ENCODE peak calls at places on chromosomes 5 and 9, in nine cellular contexts. One of them, this sample, is unnamed.

GRCh38 chr9:77846957-77847574 is 184.5 kb downstream of the GNAQ start:
- DNase-seq in prostate gland: no peak
- DNase-seq in CD4-positive, alpha-beta T cell: no peak
- DNase-seq in PC-3: peak
- DNase-seq in HCT116: no peak
- DNase-seq in CD8-positive, alpha-beta T cell: no peak
- DNase-seq in ACHN: no peak
- DNase-seq in posterior vena cava: no peak
- DNase-seq in HEK293T: no peak
- DNase-seq in this sample: peak

GRCh38 chr5:147388171-147388977 is 121.5 kb downstream of the DPYSL3 start:
- DNase-seq in CD8-positive, alpha-beta T cell: no peak
- DNase-seq in prostate gland: no peak
- DNase-seq in HCT116: no peak
- DNase-seq in CD4-positive, alpha-beta T cell: no peak
- DNase-seq in ACHN: no peak
- DNase-seq in PC-3: no peak
- DNase-seq in HEK293T: no peak
- DNase-seq in posterior vena cava: no peak
- DNase-seq in this sample: no peak

GRCh38 chr9:105510024-105510423 is 47.9 kb upstream of the FKTN start:
- DNase-seq in HCT116: no peak
- DNase-seq in HEK293T: no peak
- DNase-seq in ACHN: no peak
- DNase-seq in posterior vena cava: no peak
- DNase-seq in prostate gland: no peak
- DNase-seq in CD8-positive, alpha-beta T cell: no peak
- DNase-seq in CD4-positive, alpha-beta T cell: no peak
- DNase-seq in PC-3: no peak
- DNase-seq in this sample: no peak

GRCh38 chr9:114307323-114308250 is 15.3 kb upstream of the ORM1 start:
- DNase-seq in CD4-positive, alpha-beta T cell: no peak
- DNase-seq in posterior vena cava: peak
- DNase-seq in prostate gland: no peak
- DNase-seq in ACHN: no peak
- DNase-seq in PC-3: no peak
- DNase-seq in HCT116: no peak
- DNase-seq in CD8-positive, alpha-beta T cell: peak
- DNase-seq in HEK293T: no peak
- DNase-seq in this sample: no peak

GRCh38 chr9:123329329-123329955 is 26.6 kb upstream of the CRB2 start:
- DNase-seq in HEK293T: no peak
- DNase-seq in PC-3: peak
- DNase-seq in HCT116: no peak
- DNase-seq in posterior vena cava: no peak
- DNase-seq in prostate gland: peak
- DNase-seq in ACHN: no peak
- DNase-seq in CD8-positive, alpha-beta T cell: no peak
- DNase-seq in CD4-positive, alpha-beta T cell: no peak
- DNase-seq in this sample: no peak

GRCh38 chr5:67591491-67591890 is 394.9 kb upstream of the CD180 start:
- DNase-seq in ACHN: no peak
- DNase-seq in PC-3: no peak
- DNase-seq in CD4-positive, alpha-beta T cell: no peak
- DNase-seq in CD8-positive, alpha-beta T cell: no peak
- DNase-seq in prostate gland: no peak
- DNase-seq in HEK293T: no peak
- DNase-seq in posterior vena cava: no peak
- DNase-seq in HCT116: no peak
- DNase-seq in this sample: peak

GRCh38 chr9:94817291-94818195 is 91.0 kb downstream of the AOPEP start:
- DNase-seq in PC-3: no peak
- DNase-seq in HCT116: no peak
- DNase-seq in CD8-positive, alpha-beta T cell: no peak
- DNase-seq in CD4-positive, alpha-beta T cell: no peak
- DNase-seq in ACHN: no peak
- DNase-seq in prostate gland: peak
- DNase-seq in HEK293T: no peak
- DNase-seq in posterior vena cava: no peak
- DNase-seq in this sample: no peak

GRCh38 chr9:122179690-122180074 is 20.0 kb downstream of the MORN5 start:
- DNase-seq in PC-3: peak
- DNase-seq in CD4-positive, alpha-beta T cell: no peak
- DNase-seq in prostate gland: no peak
- DNase-seq in HEK293T: no peak
- DNase-seq in HCT116: peak
- DNase-seq in ACHN: no peak
- DNase-seq in CD8-positive, alpha-beta T cell: no peak
- DNase-seq in posterior vena cava: no peak
- DNase-seq in this sample: no peak

GRCh38 chr9:137975936-137976565 is 98.5 kb downstream of the CACNA1B start:
- DNase-seq in HCT116: no peak
- DNase-seq in PC-3: no peak
- DNase-seq in CD8-positive, alpha-beta T cell: no peak
- DNase-seq in HEK293T: no peak
- DNase-seq in CD4-positive, alpha-beta T cell: no peak
- DNase-seq in ACHN: no peak
- DNase-seq in prostate gland: no peak
- DNase-seq in posterior vena cava: peak
- DNase-seq in this sample: no peak

GRCh38 chr9:16103613-16104012 is 550.8 kb downstream of the CCDC171 start:
- DNase-seq in CD8-positive, alpha-beta T cell: no peak
- DNase-seq in PC-3: no peak
- DNase-seq in ACHN: no peak
- DNase-seq in posterior vena cava: peak
- DNase-seq in CD4-positive, alpha-beta T cell: no peak
- DNase-seq in HCT116: no peak
- DNase-seq in HEK293T: no peak
- DNase-seq in prostate gland: no peak
- DNase-seq in this sample: no peak

GRCh38 chr9:25519286-25519685 is 159.0 kb downstream of the TUSC1 start:
- DNase-seq in PC-3: peak
- DNase-seq in CD8-positive, alpha-beta T cell: no peak
- DNase-seq in ACHN: no peak
- DNase-seq in prostate gland: no peak
- DNase-seq in HCT116: no peak
- DNase-seq in posterior vena cava: no peak
- DNase-seq in HEK293T: no peak
- DNase-seq in CD4-positive, alpha-beta T cell: no peak
- DNase-seq in this sample: no peak

GRCh38 chr9:110370316-110370715 is 32.7 kb upstream of the TXNDC8 start:
- DNase-seq in CD8-positive, alpha-beta T cell: no peak
- DNase-seq in HCT116: no peak
- DNase-seq in PC-3: peak
- DNase-seq in HEK293T: no peak
- DNase-seq in ACHN: no peak
- DNase-seq in prostate gland: no peak
- DNase-seq in CD4-positive, alpha-beta T cell: no peak
- DNase-seq in posterior vena cava: no peak
- DNase-seq in this sample: no peak

GRCh38 chr5:23367863-23368262 is 139.5 kb upstream of the PRDM9 start:
- DNase-seq in prostate gland: no peak
- DNase-seq in HEK293T: no peak
- DNase-seq in PC-3: no peak
- DNase-seq in CD8-positive, alpha-beta T cell: no peak
- DNase-seq in posterior vena cava: no peak
- DNase-seq in HCT116: no peak
- DNase-seq in CD4-positive, alpha-beta T cell: no peak
- DNase-seq in ACHN: no peak
- DNase-seq in this sample: no peak

GRCh38 chr9:97632406-97632991 is 669 bp downstream of the TSTD2 start:
- DNase-seq in prostate gland: peak
- DNase-seq in CD8-positive, alpha-beta T cell: no peak
- DNase-seq in CD4-positive, alpha-beta T cell: no peak
- DNase-seq in ACHN: peak
- DNase-seq in posterior vena cava: peak
- DNase-seq in HCT116: no peak
- DNase-seq in PC-3: no peak
- DNase-seq in HEK293T: no peak
- DNase-seq in this sample: peak

GRCh38 chr9:124760719-124761118 is 10.4 kb downstream of the NR6A1 start:
- DNase-seq in prostate gland: no peak
- DNase-seq in ACHN: no peak
- DNase-seq in CD4-positive, alpha-beta T cell: no peak
- DNase-seq in CD8-positive, alpha-beta T cell: no peak
- DNase-seq in PC-3: no peak
- DNase-seq in posterior vena cava: no peak
- DNase-seq in HCT116: no peak
- DNase-seq in HEK293T: no peak
- DNase-seq in this sample: no peak

GRCh38 chr5:7759257-7759871 is 91.6 kb downstream of the CFAP90 start:
- DNase-seq in CD8-positive, alpha-beta T cell: no peak
- DNase-seq in PC-3: no peak
- DNase-seq in prostate gland: no peak
- DNase-seq in ACHN: no peak
- DNase-seq in HEK293T: no peak
- DNase-seq in posterior vena cava: no peak
- DNase-seq in CD4-positive, alpha-beta T cell: no peak
- DNase-seq in HCT116: no peak
- DNase-seq in this sample: no peak

GRCh38 chr9:125370786-125371185 is 109.2 kb downstream of the GAPVD1 start:
- DNase-seq in HEK293T: no peak
- DNase-seq in CD8-positive, alpha-beta T cell: no peak
- DNase-seq in posterior vena cava: no peak
- DNase-seq in prostate gland: no peak
- DNase-seq in PC-3: no peak
- DNase-seq in CD4-positive, alpha-beta T cell: no peak
- DNase-seq in ACHN: no peak
- DNase-seq in HCT116: no peak
- DNase-seq in this sample: no peak

GRCh38 chr9:21326526-21327139 is 8.6 kb downstream of the KLHL9 start:
- DNase-seq in HEK293T: peak
- DNase-seq in posterior vena cava: no peak
- DNase-seq in CD4-positive, alpha-beta T cell: no peak
- DNase-seq in prostate gland: no peak
- DNase-seq in HCT116: no peak
- DNase-seq in CD8-positive, alpha-beta T cell: no peak
- DNase-seq in PC-3: peak
- DNase-seq in ACHN: no peak
- DNase-seq in this sample: no peak

GRCh38 chr5:161391724-161392123 is 154.8 kb downstream of the GABRB2 start:
- DNase-seq in HCT116: no peak
- DNase-seq in CD4-positive, alpha-beta T cell: no peak
- DNase-seq in posterior vena cava: no peak
- DNase-seq in CD8-positive, alpha-beta T cell: no peak
- DNase-seq in PC-3: no peak
- DNase-seq in HEK293T: no peak
- DNase-seq in prostate gland: no peak
- DNase-seq in ACHN: no peak
- DNase-seq in this sample: no peak

GRCh38 chr5:17087035-17087434 is 130.4 kb upstream of the BASP1 start:
- DNase-seq in CD4-positive, alpha-beta T cell: no peak
- DNase-seq in CD8-positive, alpha-beta T cell: no peak
- DNase-seq in PC-3: no peak
- DNase-seq in prostate gland: no peak
- DNase-seq in HCT116: no peak
- DNase-seq in posterior vena cava: no peak
- DNase-seq in ACHN: no peak
- DNase-seq in HEK293T: no peak
- DNase-seq in this sample: no peak

GRCh38 chr5:16051246-16051645 is 128.3 kb downstream of the MARCHF11 start:
- DNase-seq in CD8-positive, alpha-beta T cell: no peak
- DNase-seq in HCT116: no peak
- DNase-seq in PC-3: no peak
- DNase-seq in prostate gland: no peak
- DNase-seq in HEK293T: no peak
- DNase-seq in CD4-positive, alpha-beta T cell: no peak
- DNase-seq in ACHN: no peak
- DNase-seq in posterior vena cava: no peak
- DNase-seq in this sample: no peak

GRCh38 chr9:33161589-33162132 is 5.5 kb downstream of the B4GALT1 start:
- DNase-seq in prostate gland: peak
- DNase-seq in CD8-positive, alpha-beta T cell: no peak
- DNase-seq in CD4-positive, alpha-beta T cell: no peak
- DNase-seq in HCT116: peak
- DNase-seq in ACHN: no peak
- DNase-seq in posterior vena cava: no peak
- DNase-seq in PC-3: peak
- DNase-seq in HEK293T: no peak
- DNase-seq in this sample: no peak

GRCh38 chr5:52995095-52995494 is 5.9 kb downstream of the ITGA2 start:
- DNase-seq in CD8-positive, alpha-beta T cell: no peak
- DNase-seq in HEK293T: no peak
- DNase-seq in prostate gland: no peak
- DNase-seq in posterior vena cava: no peak
- DNase-seq in HCT116: no peak
- DNase-seq in PC-3: no peak
- DNase-seq in CD4-positive, alpha-beta T cell: no peak
- DNase-seq in ACHN: no peak
- DNase-seq in this sample: no peak

GRCh38 chr5:170597876-170598275 is 94.1 kb downstream of the KCNIP1 start:
- DNase-seq in posterior vena cava: no peak
- DNase-seq in CD4-positive, alpha-beta T cell: no peak
- DNase-seq in ACHN: no peak
- DNase-seq in HEK293T: no peak
- DNase-seq in prostate gland: no peak
- DNase-seq in HCT116: no peak
- DNase-seq in CD8-positive, alpha-beta T cell: no peak
- DNase-seq in PC-3: no peak
- DNase-seq in this sample: peak

GRCh38 chr9:125889122-125889523 is 141.9 kb downstream of the PBX3 start:
- DNase-seq in CD8-positive, alpha-beta T cell: no peak
- DNase-seq in PC-3: no peak
- DNase-seq in HEK293T: no peak
- DNase-seq in prostate gland: no peak
- DNase-seq in posterior vena cava: no peak
- DNase-seq in ACHN: no peak
- DNase-seq in HCT116: no peak
- DNase-seq in CD4-positive, alpha-beta T cell: no peak
- DNase-seq in this sample: no peak

GRCh38 chr5:109195667-109196066 is 214.1 kb downstream of the PJA2 start:
- DNase-seq in HCT116: no peak
- DNase-seq in posterior vena cava: no peak
- DNase-seq in prostate gland: no peak
- DNase-seq in PC-3: no peak
- DNase-seq in ACHN: no peak
- DNase-seq in HEK293T: no peak
- DNase-seq in CD4-positive, alpha-beta T cell: no peak
- DNase-seq in CD8-positive, alpha-beta T cell: no peak
- DNase-seq in this sample: no peak

GRCh38 chr5:163878490-163878889 is 373.1 kb downstream of the MAT2B start:
- DNase-seq in CD4-positive, alpha-beta T cell: no peak
- DNase-seq in CD8-positive, alpha-beta T cell: no peak
- DNase-seq in HCT116: no peak
- DNase-seq in ACHN: no peak
- DNase-seq in HEK293T: no peak
- DNase-seq in PC-3: no peak
- DNase-seq in posterior vena cava: no peak
- DNase-seq in prostate gland: no peak
- DNase-seq in this sample: no peak

GRCh38 chr5:142974449-142974848 is 204.3 kb downstream of the ARHGAP26 start:
- DNase-seq in CD4-positive, alpha-beta T cell: no peak
- DNase-seq in posterior vena cava: no peak
- DNase-seq in PC-3: no peak
- DNase-seq in prostate gland: no peak
- DNase-seq in CD8-positive, alpha-beta T cell: no peak
- DNase-seq in HEK293T: no peak
- DNase-seq in HCT116: no peak
- DNase-seq in ACHN: no peak
- DNase-seq in this sample: no peak

GRCh38 chr5:173673295-173674170 is 57.1 kb upstream of the BOD1 start:
- DNase-seq in PC-3: no peak
- DNase-seq in HEK293T: no peak
- DNase-seq in CD4-positive, alpha-beta T cell: no peak
- DNase-seq in HCT116: no peak
- DNase-seq in prostate gland: no peak
- DNase-seq in ACHN: no peak
- DNase-seq in posterior vena cava: no peak
- DNase-seq in CD8-positive, alpha-beta T cell: peak
- DNase-seq in this sample: no peak

GRCh38 chr5:126868961-126869451 is 92.1 kb downstream of the LMNB1 start:
- DNase-seq in PC-3: no peak
- DNase-seq in ACHN: no peak
- DNase-seq in CD4-positive, alpha-beta T cell: no peak
- DNase-seq in HCT116: no peak
- DNase-seq in CD8-positive, alpha-beta T cell: peak
- DNase-seq in prostate gland: no peak
- DNase-seq in HEK293T: no peak
- DNase-seq in posterior vena cava: no peak
- DNase-seq in this sample: no peak

GRCh38 chr9:30773427-30773826 is 1611.0 kb upstream of the ACO1 start:
- DNase-seq in CD4-positive, alpha-beta T cell: no peak
- DNase-seq in PC-3: no peak
- DNase-seq in posterior vena cava: no peak
- DNase-seq in HEK293T: no peak
- DNase-seq in CD8-positive, alpha-beta T cell: no peak
- DNase-seq in ACHN: no peak
- DNase-seq in prostate gland: no peak
- DNase-seq in HCT116: no peak
- DNase-seq in this sample: no peak

This sample was measured in pulmonary artery endothelial cell.